ENCODE peak calls at places on chromosomes 2 and 18, in four cellular contexts. One of them, this sample, is unnamed.
A peak's percentile ranks its signal among the peaks of the same experiment; 100 is the strongest.

GRCh38 chr2:119440501-119440870 is 8.8 kb downstream of the TMEM37 start:
- DNase-seq in H9: peak; percentile 15
- DNase-seq in bronchial epithelial cell: no peak
- DNase-seq in GM20000: no peak
- DNase-seq in this sample: no peak

GRCh38 chr2:161651547-161651946 is 27.3 kb downstream of the SLC4A10 start:
- DNase-seq in GM20000: no peak
- DNase-seq in H9: no peak
- DNase-seq in bronchial epithelial cell: no peak
- DNase-seq in this sample: no peak

GRCh38 chr18:49621301-49621700 is 59.4 kb downstream of the LIPG start:
- DNase-seq in bronchial epithelial cell: no peak
- DNase-seq in GM20000: no peak
- DNase-seq in H9: no peak
- DNase-seq in this sample: no peak

GRCh38 chr18:66513996-66514395 is 89.9 kb downstream of the CDH19 start:
- DNase-seq in H9: no peak
- DNase-seq in bronchial epithelial cell: peak; percentile 59
- DNase-seq in GM20000: no peak
- DNase-seq in this sample: no peak

GRCh38 chr2:9741110-9741509 is 102.2 kb upstream of the TAF1B start:
- DNase-seq in GM20000: no peak
- DNase-seq in H9: no peak
- DNase-seq in bronchial epithelial cell: no peak
- DNase-seq in this sample: no peak

GRCh38 chr2:109256921-109257320 is 127.9 kb downstream of the SH3RF3 start:
- DNase-seq in GM20000: no peak
- DNase-seq in bronchial epithelial cell: no peak
- DNase-seq in H9: peak; percentile 10
- DNase-seq in this sample: no peak

GRCh38 chr2:200159366-200159720 is 147.2 kb upstream of the SPATS2L start:
- DNase-seq in bronchial epithelial cell: peak; percentile 46
- DNase-seq in H9: no peak
- DNase-seq in GM20000: no peak
- DNase-seq in this sample: no peak

GRCh38 chr2:26494891-26495290 is 17.0 kb upstream of the OTOF start:
- DNase-seq in H9: no peak
- DNase-seq in bronchial epithelial cell: no peak
- DNase-seq in GM20000: no peak
- DNase-seq in this sample: no peak

GRCh38 chr2:226792155-226792871 is 7.3 kb downstream of the IRS1 start:
- DNase-seq in GM20000: no peak
- DNase-seq in bronchial epithelial cell: peak; percentile 41
- DNase-seq in H9: no peak
- DNase-seq in this sample: peak; percentile 27

GRCh38 chr2:233062447-233062842 is 2.3 kb downstream of the INPP5D start:
- DNase-seq in bronchial epithelial cell: no peak
- DNase-seq in H9: no peak
- DNase-seq in GM20000: no peak
- DNase-seq in this sample: no peak

GRCh38 chr18:33440011-33440383 is 524 bp downstream of the CCDC178 start:
- DNase-seq in GM20000: peak; percentile 43
- DNase-seq in bronchial epithelial cell: peak; percentile 42
- DNase-seq in H9: peak; percentile 72
- DNase-seq in this sample: peak; percentile 40
- TF ChIP-seq CTCF in GM20000: no peak
- TF ChIP-seq CTCF in bronchial epithelial cell: peak; percentile 58
- TF ChIP-seq CTCF in H9: peak; percentile 63
- TF ChIP-seq CTCF in this sample: peak; percentile 12

DNA sequence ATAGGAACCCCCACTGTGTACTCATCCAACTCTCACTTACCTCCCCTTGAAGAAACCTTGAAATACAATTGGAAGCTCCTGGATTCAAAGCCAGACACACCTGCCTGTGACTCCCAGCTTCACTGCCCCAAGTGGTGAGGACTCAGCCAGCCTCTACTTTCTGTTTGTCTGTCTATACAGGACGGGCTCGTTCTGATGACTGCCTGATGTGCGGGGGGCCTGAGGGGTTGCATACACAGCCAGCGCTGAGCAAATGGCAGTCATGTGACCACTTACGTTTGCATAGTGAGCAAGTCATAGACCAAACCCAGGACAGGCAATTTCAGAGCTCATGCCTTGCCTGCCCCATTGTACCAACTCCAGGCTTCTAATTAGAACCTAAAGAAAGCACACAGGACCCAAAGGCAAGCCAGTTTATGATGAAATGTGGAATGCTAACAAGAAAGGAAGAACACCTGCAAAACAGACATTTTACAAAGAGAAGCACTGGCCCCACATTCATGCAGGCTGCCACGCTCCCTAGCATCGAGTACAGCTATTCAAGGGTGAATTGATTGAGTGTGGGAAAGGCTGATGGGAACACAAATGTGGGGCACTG is 137.8 kb downstream of the LNPK start:
- DNase-seq in H9: no peak
- DNase-seq in bronchial epithelial cell: no peak
- DNase-seq in GM20000: no peak
- DNase-seq in this sample: no peak
- TF ChIP-seq CTCF in H9: peak; percentile 11
- TF ChIP-seq CTCF in bronchial epithelial cell: no peak
- TF ChIP-seq CTCF in GM20000: no peak
- TF ChIP-seq CTCF in this sample: no peak

GRCh38 chr2:22616031-22616430 is 768.9 kb upstream of the KLHL29 start:
- DNase-seq in H9: peak; percentile 34
- DNase-seq in GM20000: no peak
- DNase-seq in bronchial epithelial cell: no peak
- DNase-seq in this sample: no peak
- TF ChIP-seq CTCF in H9: peak; percentile 40
- TF ChIP-seq CTCF in GM20000: no peak
- TF ChIP-seq CTCF in bronchial epithelial cell: no peak
- TF ChIP-seq CTCF in this sample: no peak

DNA sequence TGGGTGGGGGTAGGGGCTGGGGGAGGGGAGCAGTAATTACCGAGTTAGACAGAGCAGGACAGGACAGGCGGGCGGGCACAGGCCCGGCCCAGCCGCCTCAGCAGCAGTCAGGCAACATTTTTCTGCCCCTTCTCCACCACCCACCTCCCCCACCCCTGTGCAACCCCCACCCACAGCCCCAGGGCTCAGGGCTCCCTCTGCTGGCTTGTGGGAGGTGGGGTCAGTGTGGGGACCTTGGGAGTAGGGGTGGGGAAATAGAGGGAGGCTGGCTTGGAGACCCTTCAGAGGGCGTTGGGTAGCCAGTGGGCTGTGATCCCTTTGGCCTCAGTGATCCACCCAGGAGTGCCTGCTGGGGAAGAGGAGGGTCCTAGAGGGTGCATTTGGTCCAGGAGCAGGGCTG is 6.4 kb downstream of the WNT6 start:
- DNase-seq in bronchial epithelial cell: no peak
- DNase-seq in GM20000: no peak
- DNase-seq in H9: no peak
- DNase-seq in this sample: no peak
- TF ChIP-seq CTCF in bronchial epithelial cell: no peak
- TF ChIP-seq CTCF in GM20000: no peak
- TF ChIP-seq CTCF in H9: peak; percentile 40
- TF ChIP-seq CTCF in this sample: no peak